ENCODE peak calls at places on chromosomes 6 and 20, in ten cellular contexts. One of them, this sample, is unnamed.
A peak's percentile ranks its signal among the peaks of the same experiment; 100 is the strongest.

GRCh38 chr20:32945710-32946221 is 58.5 kb downstream of the SUN5 start:
- DNase-seq in AG04450: peak; percentile 3
- DNase-seq in Peyer's patch: no peak
- DNase-seq in sigmoid colon: no peak
- DNase-seq in pancreas: no peak
- DNase-seq in tibial nerve: no peak
- DNase-seq in GM23338: peak; percentile 77
- DNase-seq in left ventricle myocardium inferior: no peak
- DNase-seq in hepatocyte: no peak
- DNase-seq in heart right ventricle: no peak
- DNase-seq in this sample: no peak

GRCh38 chr20:25031241-25031640 is 26.7 kb downstream of the ACSS1 start:
- DNase-seq in tibial nerve: no peak
- DNase-seq in hepatocyte: no peak
- DNase-seq in sigmoid colon: no peak
- DNase-seq in heart right ventricle: no peak
- DNase-seq in left ventricle myocardium inferior: no peak
- DNase-seq in Peyer's patch: no peak
- DNase-seq in pancreas: no peak
- DNase-seq in GM23338: no peak
- DNase-seq in AG04450: no peak
- DNase-seq in this sample: no peak

GRCh38 chr6:39366875-39367618 is 44.5 kb upstream of the KCNK16 start:
- DNase-seq in GM23338: no peak
- DNase-seq in heart right ventricle: no peak
- DNase-seq in AG04450: no peak
- DNase-seq in hepatocyte: no peak
- DNase-seq in tibial nerve: no peak
- DNase-seq in sigmoid colon: no peak
- DNase-seq in Peyer's patch: no peak
- DNase-seq in pancreas: no peak
- DNase-seq in left ventricle myocardium inferior: no peak
- DNase-seq in this sample: no peak

GRCh38 chr6:139591075-139591474 is 216.6 kb upstream of the CITED2 start:
- DNase-seq in left ventricle myocardium inferior: no peak
- DNase-seq in tibial nerve: no peak
- DNase-seq in pancreas: no peak
- DNase-seq in hepatocyte: no peak
- DNase-seq in GM23338: no peak
- DNase-seq in AG04450: no peak
- DNase-seq in sigmoid colon: no peak
- DNase-seq in heart right ventricle: no peak
- DNase-seq in Peyer's patch: no peak
- DNase-seq in this sample: no peak

GRCh38 chr6:17457956-17458355 is 64.6 kb downstream of the CAP2 start:
- DNase-seq in pancreas: no peak
- DNase-seq in left ventricle myocardium inferior: no peak
- DNase-seq in AG04450: no peak
- DNase-seq in heart right ventricle: no peak
- DNase-seq in tibial nerve: no peak
- DNase-seq in GM23338: no peak
- DNase-seq in sigmoid colon: no peak
- DNase-seq in hepatocyte: no peak
- DNase-seq in Peyer's patch: no peak
- DNase-seq in this sample: no peak

GRCh38 chr6:16436550-16436949 is 198.2 kb downstream of the GMPR start:
- DNase-seq in left ventricle myocardium inferior: no peak
- DNase-seq in heart right ventricle: no peak
- DNase-seq in sigmoid colon: no peak
- DNase-seq in hepatocyte: no peak
- DNase-seq in AG04450: no peak
- DNase-seq in pancreas: no peak
- DNase-seq in GM23338: no peak
- DNase-seq in tibial nerve: no peak
- DNase-seq in Peyer's patch: no peak
- DNase-seq in this sample: no peak

GRCh38 chr20:45919951-45920794 is 8.2 kb upstream of the PLTP start:
- DNase-seq in hepatocyte: no peak
- DNase-seq in heart right ventricle: peak; percentile 60
- DNase-seq in left ventricle myocardium inferior: no peak
- DNase-seq in sigmoid colon: no peak
- DNase-seq in pancreas: peak; percentile 4
- DNase-seq in Peyer's patch: no peak
- DNase-seq in AG04450: no peak
- DNase-seq in GM23338: no peak
- DNase-seq in tibial nerve: peak; percentile 53
- DNase-seq in this sample: no peak

GRCh38 chr6:117232191-117232590 is 33.2 kb upstream of the VGLL2 start:
- DNase-seq in Peyer's patch: no peak
- DNase-seq in heart right ventricle: no peak
- DNase-seq in hepatocyte: no peak
- DNase-seq in pancreas: no peak
- DNase-seq in GM23338: no peak
- DNase-seq in tibial nerve: no peak
- DNase-seq in sigmoid colon: no peak
- DNase-seq in left ventricle myocardium inferior: no peak
- DNase-seq in AG04450: no peak
- DNase-seq in this sample: no peak

GRCh38 chr20:13659288-13659687 is 20.6 kb upstream of the TASP1 start:
- DNase-seq in left ventricle myocardium inferior: no peak
- DNase-seq in Peyer's patch: no peak
- DNase-seq in GM23338: no peak
- DNase-seq in pancreas: no peak
- DNase-seq in heart right ventricle: no peak
- DNase-seq in AG04450: no peak
- DNase-seq in tibial nerve: no peak
- DNase-seq in sigmoid colon: no peak
- DNase-seq in hepatocyte: no peak
- DNase-seq in this sample: no peak

GRCh38 chr6:82521369-82521768 is 157.8 kb downstream of the TPBG start:
- DNase-seq in Peyer's patch: no peak
- DNase-seq in hepatocyte: no peak
- DNase-seq in sigmoid colon: no peak
- DNase-seq in heart right ventricle: no peak
- DNase-seq in left ventricle myocardium inferior: no peak
- DNase-seq in pancreas: no peak
- DNase-seq in GM23338: no peak
- DNase-seq in AG04450: no peak
- DNase-seq in tibial nerve: no peak
- DNase-seq in this sample: no peak

GRCh38 chr20:54062812-54063280 is 7.5 kb downstream of the BCAS1 start:
- DNase-seq in tibial nerve: no peak
- DNase-seq in pancreas: no peak
- DNase-seq in GM23338: peak; percentile 62
- DNase-seq in hepatocyte: peak; percentile 61
- DNase-seq in sigmoid colon: no peak
- DNase-seq in AG04450: no peak
- DNase-seq in left ventricle myocardium inferior: no peak
- DNase-seq in Peyer's patch: no peak
- DNase-seq in heart right ventricle: no peak
- DNase-seq in this sample: no peak

GRCh38 chr6:84877515-84878210 is 113.3 kb upstream of the TBX18 start:
- DNase-seq in tibial nerve: no peak
- DNase-seq in Peyer's patch: no peak
- DNase-seq in AG04450: no peak
- DNase-seq in heart right ventricle: no peak
- DNase-seq in hepatocyte: no peak
- DNase-seq in left ventricle myocardium inferior: no peak
- DNase-seq in sigmoid colon: no peak
- DNase-seq in GM23338: no peak
- DNase-seq in pancreas: no peak
- DNase-seq in this sample: no peak

GRCh38 chr20:8860011-8860495 is 208.8 kb upstream of the PLCB4 start:
- DNase-seq in Peyer's patch: no peak
- DNase-seq in tibial nerve: no peak
- DNase-seq in sigmoid colon: no peak
- DNase-seq in GM23338: no peak
- DNase-seq in pancreas: no peak
- DNase-seq in AG04450: peak; percentile 88
- DNase-seq in heart right ventricle: no peak
- DNase-seq in hepatocyte: no peak
- DNase-seq in left ventricle myocardium inferior: no peak
- DNase-seq in this sample: no peak

DNA sequence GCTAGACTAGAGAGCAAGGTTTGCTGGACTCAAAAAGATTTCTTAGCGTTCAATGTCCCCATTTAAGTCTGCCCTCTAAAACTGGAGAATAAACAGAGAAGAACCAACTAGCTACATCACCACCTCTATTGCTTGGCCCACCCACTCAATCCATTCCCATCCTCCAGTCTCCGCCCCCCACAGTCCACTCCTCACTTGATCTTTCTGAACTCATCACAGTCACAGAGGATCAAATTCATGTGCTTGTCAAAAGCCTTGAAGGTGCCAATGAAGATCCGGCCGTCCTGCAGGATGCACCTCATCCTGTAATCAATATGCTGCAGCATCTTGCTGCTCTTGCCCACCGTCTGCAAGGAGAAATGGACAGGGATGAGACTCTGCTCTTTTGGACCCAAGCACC is 3.2 kb downstream of the SNRPB start:
- DNase-seq in heart right ventricle: no peak
- DNase-seq in GM23338: no peak
- DNase-seq in Peyer's patch: no peak
- DNase-seq in hepatocyte: no peak
- DNase-seq in pancreas: no peak
- DNase-seq in left ventricle myocardium inferior: no peak
- DNase-seq in AG04450: no peak
- DNase-seq in tibial nerve: no peak
- DNase-seq in sigmoid colon: no peak
- DNase-seq in this sample: no peak
- H3K4me3 ChIP-seq in heart right ventricle: no peak overlapping the region
- H3K4me3 ChIP-seq in GM23338: no peak overlapping the region
- H3K4me3 ChIP-seq in Peyer's patch: no peak overlapping the region
- H3K4me3 ChIP-seq in hepatocyte: no peak overlapping the region
- H3K4me3 ChIP-seq in pancreas: no peak overlapping the region
- H3K4me3 ChIP-seq in left ventricle myocardium inferior: no peak overlapping the region
- H3K4me3 ChIP-seq in AG04450: no peak overlapping the region
- H3K4me3 ChIP-seq in tibial nerve: no peak overlapping the region
- H3K4me3 ChIP-seq in sigmoid colon: no peak overlapping the region
- H3K4me3 ChIP-seq in this sample: no peak overlapping the region

GRCh38 chr6:25889877-25890853 is 16.1 kb upstream of the SLC17A3 start:
- DNase-seq in sigmoid colon: no peak
- DNase-seq in Peyer's patch: no peak
- DNase-seq in left ventricle myocardium inferior: no peak
- DNase-seq in AG04450: no peak
- DNase-seq in GM23338: peak; percentile 73
- DNase-seq in hepatocyte: peak; percentile 72
- DNase-seq in heart right ventricle: peak; percentile 26
- DNase-seq in tibial nerve: peak; percentile 22
- DNase-seq in pancreas: no peak
- DNase-seq in this sample: no peak
- TF ChIP-seq CTCF in sigmoid colon: no peak
- TF ChIP-seq CTCF in Peyer's patch: peak; percentile 70
- TF ChIP-seq CTCF in left ventricle myocardium inferior: peak; percentile 53
- TF ChIP-seq CTCF in AG04450: peak; percentile 44
- TF ChIP-seq CTCF in GM23338: peak; percentile 81
- TF ChIP-seq CTCF in hepatocyte: peak; percentile 78
- TF ChIP-seq CTCF in heart right ventricle: peak; percentile 59
- TF ChIP-seq CTCF in tibial nerve: peak; percentile 39
- TF ChIP-seq CTCF in pancreas: no peak
- TF ChIP-seq CTCF in this sample: peak; percentile 56

GRCh38 chr6:2980465-2980855 is 9.1 kb upstream of the SERPINB6 start:
- DNase-seq in heart right ventricle: no peak
- DNase-seq in AG04450: no peak
- DNase-seq in GM23338: no peak
- DNase-seq in pancreas: no peak
- DNase-seq in hepatocyte: no peak
- DNase-seq in left ventricle myocardium inferior: no peak
- DNase-seq in sigmoid colon: no peak
- DNase-seq in Peyer's patch: no peak
- DNase-seq in tibial nerve: no peak
- DNase-seq in this sample: no peak
- H3K27ac ChIP-seq in heart right ventricle: no peak overlapping the region
- H3K27ac ChIP-seq in AG04450: no peak overlapping the region
- H3K27ac ChIP-seq in GM23338: no peak overlapping the region
- H3K27ac ChIP-seq in pancreas: no peak overlapping the region
- H3K27ac ChIP-seq in hepatocyte: peak overlapping the region; percentile 44
- H3K27ac ChIP-seq in left ventricle myocardium inferior: peak overlapping the region; percentile 74
- H3K27ac ChIP-seq in sigmoid colon: no peak overlapping the region
- H3K27ac ChIP-seq in Peyer's patch: peak overlapping the region; percentile 69
- H3K27ac ChIP-seq in tibial nerve: no peak overlapping the region
- H3K27ac ChIP-seq in this sample: no peak overlapping the region

DNA sequence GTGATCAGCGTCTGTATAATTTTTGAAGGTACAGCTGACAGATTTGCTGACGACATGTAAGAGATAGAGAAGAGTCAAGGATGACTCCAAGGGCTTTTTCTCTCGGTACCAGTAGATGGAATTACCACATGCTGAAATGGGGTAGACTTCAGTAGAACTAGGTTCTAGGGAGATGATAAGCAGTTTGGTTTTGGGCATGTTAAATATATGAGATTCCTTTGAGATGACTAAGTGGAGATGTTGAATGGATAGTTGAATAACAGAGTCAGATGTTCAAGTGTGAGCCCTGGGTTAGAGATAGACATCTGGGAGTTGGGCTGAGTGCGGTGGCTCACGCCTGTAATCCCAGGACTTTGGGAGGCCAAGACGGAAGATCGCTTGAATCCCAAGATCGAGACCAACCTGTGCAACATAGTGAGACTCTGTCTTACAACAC is 50.0 kb downstream of the PHF20 start:
- DNase-seq in hepatocyte: no peak
- DNase-seq in heart right ventricle: no peak
- DNase-seq in sigmoid colon: no peak
- DNase-seq in GM23338: no peak
- DNase-seq in left ventricle myocardium inferior: no peak
- DNase-seq in tibial nerve: no peak
- DNase-seq in pancreas: no peak
- DNase-seq in AG04450: no peak
- DNase-seq in Peyer's patch: no peak
- DNase-seq in this sample: no peak
- H3K4me3 ChIP-seq in hepatocyte: no peak overlapping the region
- H3K4me3 ChIP-seq in heart right ventricle: no peak overlapping the region
- H3K4me3 ChIP-seq in sigmoid colon: no peak overlapping the region
- H3K4me3 ChIP-seq in GM23338: no peak overlapping the region
- H3K4me3 ChIP-seq in left ventricle myocardium inferior: no peak overlapping the region
- H3K4me3 ChIP-seq in tibial nerve: no peak overlapping the region
- H3K4me3 ChIP-seq in pancreas: no peak overlapping the region
- H3K4me3 ChIP-seq in AG04450: no peak overlapping the region
- H3K4me3 ChIP-seq in Peyer's patch: no peak overlapping the region
- H3K4me3 ChIP-seq in this sample: no peak overlapping the region